ENCODE peak calls at places on chromosome 12, in four cellular contexts. X is ureter, F is left cardiac atrium, G is HEK293T. Z is an unnamed sample.

GRCh38 chr12:32516230-32516629 is 116.9 kb downstream of the FGD4 start:
- DNase-seq in X (no peak), F (no peak), G (no peak), Z (no peak)

GRCh38 chr12:321606-322326 is 59.1 kb upstream of the SLC6A13 start:
- DNase-seq in X (no peak), F (no peak), G (no peak), Z (no peak)

GRCh38 chr12:98838282-98838681 is 193.2 kb downstream of the APAF1 start:
- DNase-seq in F (no peak), G (peak; percentile 49), X (no peak), Z (no peak)

GRCh38 chr12:47021298-47021697 is 58.1 kb upstream of the PCED1B start:
- DNase-seq in G (peak; percentile 30), F (no peak), X (no peak), Z (no peak)

GRCh38 chr12:20175704-20176388 is 192.5 kb upstream of the PDE3A start:
- DNase-seq in X (no peak), G (no peak), F (no peak), Z (no peak)

GRCh38 chr12:64522807-64523206 is 70.9 kb downstream of the TBK1 start:
- DNase-seq in X (no peak), F (no peak), G (no peak), Z (no peak)

GRCh38 chr12:123120452-123121166 is 30.3 kb downstream of the PITPNM2 start:
- DNase-seq in F (no peak), X (no peak), G (no peak), Z (no peak)

GRCh38 chr12:45990468-45991288 is at the start of gene SCAF11:
- DNase-seq in F (peak; percentile 100), X (peak; percentile 100), G (peak; percentile 94), Z (peak; percentile 100)

GRCh38 chr12:107549786-107550480 is 135.7 kb upstream of the PWP1 start:
- DNase-seq in G (no peak), X (no peak), F (no peak), Z (no peak)

GRCh38 chr12:66647034-66647691 is 31.7 kb downstream of the GRIP1 start:
- DNase-seq in G (no peak), F (no peak), X (no peak), Z (no peak)

GRCh38 chr12:64385019-64385418 is 5.5 kb downstream of the C12orf56 start:
- DNase-seq in X (no peak), G (no peak), F (no peak), Z (no peak)

GRCh38 chr12:69524331-69524630 is 54.1 kb downstream of the FRS2 start:
- DNase-seq in G (no peak), F (no peak), X (no peak), Z (no peak)